ENCODE peak calls at places on chromosomes 1 and 21, in eight cellular contexts. One of them, this sample, is unnamed.
A peak's percentile ranks its signal among the peaks of the same experiment; 100 is the strongest.

GRCh38 chr21:34946385-34947121 is 102.5 kb downstream of the RUNX1 start:
- DNase-seq in T-helper 17 cell: no peak
- DNase-seq in brain pericyte: no peak
- DNase-seq in caudate nucleus: no peak
- DNase-seq in T-helper 1 cell: no peak
- DNase-seq in NCI-H446 treated with DMSO at 0.1 percent for 48 hours: no peak
- DNase-seq in left ventricle myocardium inferior: no peak
- DNase-seq in GM23248: no peak
- DNase-seq in this sample: no peak

GRCh38 chr1:6800728-6801127 is 15.5 kb downstream of the CAMTA1 start:
- DNase-seq in T-helper 17 cell: no peak
- DNase-seq in T-helper 1 cell: no peak
- DNase-seq in GM23248: peak; percentile 75
- DNase-seq in left ventricle myocardium inferior: no peak
- DNase-seq in brain pericyte: no peak
- DNase-seq in NCI-H446 treated with DMSO at 0.1 percent for 48 hours: no peak
- DNase-seq in caudate nucleus: no peak
- DNase-seq in this sample: no peak

GRCh38 chr1:151534662-151535278 is 5.3 kb upstream of the TUFT1 start:
- DNase-seq in NCI-H446 treated with DMSO at 0.1 percent for 48 hours: peak; percentile 11
- DNase-seq in GM23248: peak; percentile 81
- DNase-seq in T-helper 17 cell: peak; percentile 55
- DNase-seq in left ventricle myocardium inferior: peak; percentile 77
- DNase-seq in brain pericyte: no peak
- DNase-seq in T-helper 1 cell: peak; percentile 55
- DNase-seq in caudate nucleus: peak; percentile 20
- DNase-seq in this sample: peak; percentile 60

GRCh38 chr1:200877010-200877409 is 4.2 kb downstream of the GPR25 start:
- DNase-seq in GM23248: no peak
- DNase-seq in caudate nucleus: no peak
- DNase-seq in NCI-H446 treated with DMSO at 0.1 percent for 48 hours: no peak
- DNase-seq in brain pericyte: no peak
- DNase-seq in T-helper 1 cell: no peak
- DNase-seq in T-helper 17 cell: no peak
- DNase-seq in left ventricle myocardium inferior: no peak
- DNase-seq in this sample: no peak

GRCh38 chr21:8992731-8993174 is 1528.6 kb upstream of the TPTE start:
- DNase-seq in NCI-H446 treated with DMSO at 0.1 percent for 48 hours: no peak
- DNase-seq in brain pericyte: no peak
- DNase-seq in T-helper 17 cell: no peak
- DNase-seq in GM23248: no peak
- DNase-seq in T-helper 1 cell: no peak
- DNase-seq in left ventricle myocardium inferior: no peak
- DNase-seq in caudate nucleus: no peak
- DNase-seq in this sample: no peak

GRCh38 chr1:76640092-76640491 is 227.2 kb upstream of the ST6GALNAC5 start:
- DNase-seq in caudate nucleus: no peak
- DNase-seq in left ventricle myocardium inferior: no peak
- DNase-seq in GM23248: peak; percentile 80
- DNase-seq in brain pericyte: no peak
- DNase-seq in T-helper 1 cell: no peak
- DNase-seq in NCI-H446 treated with DMSO at 0.1 percent for 48 hours: no peak
- DNase-seq in T-helper 17 cell: no peak
- DNase-seq in this sample: no peak

GRCh38 chr1:244316986-244317655 is 134.6 kb downstream of the ADSS2 start:
- DNase-seq in T-helper 17 cell: no peak
- DNase-seq in left ventricle myocardium inferior: no peak
- DNase-seq in GM23248: no peak
- DNase-seq in caudate nucleus: no peak
- DNase-seq in brain pericyte: no peak
- DNase-seq in T-helper 1 cell: no peak
- DNase-seq in NCI-H446 treated with DMSO at 0.1 percent for 48 hours: no peak
- DNase-seq in this sample: no peak

GRCh38 chr21:28337319-28337718 is 655.4 kb downstream of the LTN1 start:
- DNase-seq in NCI-H446 treated with DMSO at 0.1 percent for 48 hours: peak; percentile 21
- DNase-seq in brain pericyte: peak; percentile 7
- DNase-seq in caudate nucleus: no peak
- DNase-seq in GM23248: peak; percentile 67
- DNase-seq in left ventricle myocardium inferior: no peak
- DNase-seq in T-helper 1 cell: no peak
- DNase-seq in T-helper 17 cell: no peak
- DNase-seq in this sample: peak; percentile 26

GRCh38 chr21:45991606-45992301 is 10.2 kb downstream of the COL6A1 start:
- DNase-seq in brain pericyte: no peak
- DNase-seq in left ventricle myocardium inferior: peak; percentile 12
- DNase-seq in T-helper 17 cell: peak; percentile 4
- DNase-seq in caudate nucleus: no peak
- DNase-seq in T-helper 1 cell: no peak
- DNase-seq in GM23248: peak; percentile 16
- DNase-seq in NCI-H446 treated with DMSO at 0.1 percent for 48 hours: no peak
- DNase-seq in this sample: no peak

GRCh38 chr1:200731654-200732332 is 6.9 kb upstream of the CAMSAP2 start:
- DNase-seq in GM23248: no peak
- DNase-seq in brain pericyte: no peak
- DNase-seq in NCI-H446 treated with DMSO at 0.1 percent for 48 hours: no peak
- DNase-seq in T-helper 17 cell: no peak
- DNase-seq in T-helper 1 cell: no peak
- DNase-seq in left ventricle myocardium inferior: no peak
- DNase-seq in caudate nucleus: no peak
- DNase-seq in this sample: no peak

GRCh38 chr1:39907532-39908453 is 6.1 kb upstream of the MYCL start:
- DNase-seq in T-helper 1 cell: no peak
- DNase-seq in NCI-H446 treated with DMSO at 0.1 percent for 48 hours: no peak
- DNase-seq in brain pericyte: no peak
- DNase-seq in caudate nucleus: no peak
- DNase-seq in GM23248: no peak
- DNase-seq in T-helper 17 cell: no peak
- DNase-seq in left ventricle myocardium inferior: no peak
- DNase-seq in this sample: no peak

GRCh38 chr1:53665996-53666395 is 73.0 kb downstream of the GLIS1 start:
- DNase-seq in left ventricle myocardium inferior: no peak
- DNase-seq in T-helper 17 cell: no peak
- DNase-seq in brain pericyte: no peak
- DNase-seq in T-helper 1 cell: no peak
- DNase-seq in GM23248: no peak
- DNase-seq in caudate nucleus: no peak
- DNase-seq in NCI-H446 treated with DMSO at 0.1 percent for 48 hours: no peak
- DNase-seq in this sample: no peak

GRCh38 chr1:15937706-15938168 is 38.2 kb downstream of the ZBTB17 start:
- DNase-seq in brain pericyte: no peak
- DNase-seq in T-helper 17 cell: no peak
- DNase-seq in GM23248: peak; percentile 64
- DNase-seq in T-helper 1 cell: no peak
- DNase-seq in left ventricle myocardium inferior: no peak
- DNase-seq in NCI-H446 treated with DMSO at 0.1 percent for 48 hours: no peak
- DNase-seq in caudate nucleus: no peak
- DNase-seq in this sample: no peak

GRCh38 chr1:173870252-173871075 is 2.3 kb downstream of the ZBTB37 start:
- DNase-seq in caudate nucleus: peak; percentile 1
- DNase-seq in GM23248: no peak
- DNase-seq in left ventricle myocardium inferior: no peak
- DNase-seq in T-helper 17 cell: no peak
- DNase-seq in NCI-H446 treated with DMSO at 0.1 percent for 48 hours: no peak
- DNase-seq in T-helper 1 cell: no peak
- DNase-seq in brain pericyte: no peak
- DNase-seq in this sample: no peak

GRCh38 chr1:111553199-111553598 is 49.8 kb upstream of the ADORA3 start:
- DNase-seq in GM23248: peak; percentile 89
- DNase-seq in caudate nucleus: no peak
- DNase-seq in NCI-H446 treated with DMSO at 0.1 percent for 48 hours: no peak
- DNase-seq in left ventricle myocardium inferior: no peak
- DNase-seq in brain pericyte: no peak
- DNase-seq in T-helper 17 cell: no peak
- DNase-seq in T-helper 1 cell: no peak
- DNase-seq in this sample: no peak

GRCh38 chr21:45021428-45022347 is 52.7 kb upstream of the ADARB1 start:
- DNase-seq in brain pericyte: no peak
- DNase-seq in NCI-H446 treated with DMSO at 0.1 percent for 48 hours: no peak
- DNase-seq in T-helper 1 cell: no peak
- DNase-seq in caudate nucleus: no peak
- DNase-seq in left ventricle myocardium inferior: no peak
- DNase-seq in GM23248: no peak
- DNase-seq in T-helper 17 cell: no peak
- DNase-seq in this sample: no peak

GRCh38 chr1:247121382-247121781 is 17.2 kb upstream of the ZNF669 start:
- DNase-seq in NCI-H446 treated with DMSO at 0.1 percent for 48 hours: no peak
- DNase-seq in T-helper 17 cell: no peak
- DNase-seq in left ventricle myocardium inferior: no peak
- DNase-seq in T-helper 1 cell: no peak
- DNase-seq in caudate nucleus: no peak
- DNase-seq in GM23248: no peak
- DNase-seq in brain pericyte: no peak
- DNase-seq in this sample: no peak

GRCh38 chr1:245356891-245357585 is 202.3 kb downstream of the KIF26B start:
- DNase-seq in caudate nucleus: no peak
- DNase-seq in NCI-H446 treated with DMSO at 0.1 percent for 48 hours: no peak
- DNase-seq in left ventricle myocardium inferior: no peak
- DNase-seq in T-helper 17 cell: no peak
- DNase-seq in GM23248: peak; percentile 58
- DNase-seq in brain pericyte: no peak
- DNase-seq in T-helper 1 cell: no peak
- DNase-seq in this sample: no peak

GRCh38 chr1:174642393-174642792 is 194.6 kb downstream of the GPR52 start:
- DNase-seq in T-helper 1 cell: no peak
- DNase-seq in left ventricle myocardium inferior: no peak
- DNase-seq in T-helper 17 cell: no peak
- DNase-seq in caudate nucleus: no peak
- DNase-seq in brain pericyte: no peak
- DNase-seq in GM23248: no peak
- DNase-seq in NCI-H446 treated with DMSO at 0.1 percent for 48 hours: no peak
- DNase-seq in this sample: no peak

GRCh38 chr1:68624233-68624632 is 127.4 kb upstream of the DEPDC1 start:
- DNase-seq in NCI-H446 treated with DMSO at 0.1 percent for 48 hours: peak; percentile 36
- DNase-seq in brain pericyte: no peak
- DNase-seq in left ventricle myocardium inferior: no peak
- DNase-seq in T-helper 1 cell: no peak
- DNase-seq in T-helper 17 cell: no peak
- DNase-seq in GM23248: peak; percentile 73
- DNase-seq in caudate nucleus: no peak
- DNase-seq in this sample: no peak

GRCh38 chr1:220344745-220345144 is 72.5 kb upstream of the RAB3GAP2 start:
- DNase-seq in T-helper 17 cell: no peak
- DNase-seq in T-helper 1 cell: no peak
- DNase-seq in left ventricle myocardium inferior: no peak
- DNase-seq in brain pericyte: no peak
- DNase-seq in caudate nucleus: no peak
- DNase-seq in NCI-H446 treated with DMSO at 0.1 percent for 48 hours: no peak
- DNase-seq in GM23248: no peak
- DNase-seq in this sample: no peak

GRCh38 chr1:58739851-58740466 is 40.1 kb upstream of the MYSM1 start:
- DNase-seq in NCI-H446 treated with DMSO at 0.1 percent for 48 hours: peak; percentile 29
- DNase-seq in brain pericyte: no peak
- DNase-seq in caudate nucleus: no peak
- DNase-seq in GM23248: peak; percentile 86
- DNase-seq in T-helper 17 cell: no peak
- DNase-seq in left ventricle myocardium inferior: no peak
- DNase-seq in T-helper 1 cell: no peak
- DNase-seq in this sample: peak; percentile 66

GRCh38 chr1:205483372-205483771 is 21.1 kb upstream of the CDK18 start:
- DNase-seq in caudate nucleus: no peak
- DNase-seq in brain pericyte: no peak
- DNase-seq in GM23248: no peak
- DNase-seq in left ventricle myocardium inferior: no peak
- DNase-seq in T-helper 1 cell: no peak
- DNase-seq in T-helper 17 cell: no peak
- DNase-seq in NCI-H446 treated with DMSO at 0.1 percent for 48 hours: no peak
- DNase-seq in this sample: no peak

GRCh38 chr21:42299324-42300044 is 15.7 kb downstream of the TFF3 start:
- DNase-seq in NCI-H446 treated with DMSO at 0.1 percent for 48 hours: no peak
- DNase-seq in left ventricle myocardium inferior: peak; percentile 63
- DNase-seq in T-helper 17 cell: no peak
- DNase-seq in caudate nucleus: no peak
- DNase-seq in brain pericyte: no peak
- DNase-seq in GM23248: no peak
- DNase-seq in T-helper 1 cell: no peak
- DNase-seq in this sample: no peak

GRCh38 chr1:200224315-200224714 is 185.5 kb downstream of the ZNF281 start:
- DNase-seq in GM23248: peak; percentile 93
- DNase-seq in NCI-H446 treated with DMSO at 0.1 percent for 48 hours: no peak
- DNase-seq in caudate nucleus: no peak
- DNase-seq in left ventricle myocardium inferior: no peak
- DNase-seq in T-helper 17 cell: no peak
- DNase-seq in brain pericyte: no peak
- DNase-seq in T-helper 1 cell: no peak
- DNase-seq in this sample: no peak

GRCh38 chr1:97820470-97821188 is 100.2 kb downstream of the DPYD start:
- DNase-seq in left ventricle myocardium inferior: no peak
- DNase-seq in brain pericyte: no peak
- DNase-seq in NCI-H446 treated with DMSO at 0.1 percent for 48 hours: peak; percentile 39
- DNase-seq in caudate nucleus: no peak
- DNase-seq in GM23248: peak; percentile 47
- DNase-seq in T-helper 17 cell: no peak
- DNase-seq in T-helper 1 cell: no peak
- DNase-seq in this sample: peak; percentile 40

GRCh38 chr1:226589008-226589733 is 40.6 kb downstream of the STUM start:
- DNase-seq in GM23248: peak; percentile 52
- DNase-seq in caudate nucleus: no peak
- DNase-seq in T-helper 17 cell: no peak
- DNase-seq in left ventricle myocardium inferior: no peak
- DNase-seq in NCI-H446 treated with DMSO at 0.1 percent for 48 hours: no peak
- DNase-seq in brain pericyte: no peak
- DNase-seq in T-helper 1 cell: no peak
- DNase-seq in this sample: no peak

GRCh38 chr1:244050835-244051444 is at the start of gene ZBTB18:
- DNase-seq in caudate nucleus: no peak
- DNase-seq in GM23248: peak; percentile 57
- DNase-seq in T-helper 1 cell: no peak
- DNase-seq in left ventricle myocardium inferior: peak; percentile 35
- DNase-seq in NCI-H446 treated with DMSO at 0.1 percent for 48 hours: peak; percentile 97
- DNase-seq in brain pericyte: peak; percentile 49
- DNase-seq in T-helper 17 cell: no peak
- DNase-seq in this sample: peak; percentile 8

GRCh38 chr1:2231667-2232254 is 3.6 kb downstream of the SKI start:
- DNase-seq in NCI-H446 treated with DMSO at 0.1 percent for 48 hours: no peak
- DNase-seq in T-helper 17 cell: peak; percentile 80
- DNase-seq in GM23248: peak; percentile 91
- DNase-seq in brain pericyte: no peak
- DNase-seq in T-helper 1 cell: peak; percentile 81
- DNase-seq in left ventricle myocardium inferior: peak; percentile 82
- DNase-seq in caudate nucleus: no peak
- DNase-seq in this sample: no peak

GRCh38 chr1:208150810-208151458 is 93.2 kb downstream of the PLXNA2 start:
- DNase-seq in T-helper 17 cell: no peak
- DNase-seq in GM23248: no peak
- DNase-seq in T-helper 1 cell: no peak
- DNase-seq in left ventricle myocardium inferior: no peak
- DNase-seq in brain pericyte: no peak
- DNase-seq in NCI-H446 treated with DMSO at 0.1 percent for 48 hours: no peak
- DNase-seq in caudate nucleus: no peak
- DNase-seq in this sample: no peak

GRCh38 chr1:19454265-19455198 is 30.8 kb downstream of the CAPZB start:
- DNase-seq in brain pericyte: no peak
- DNase-seq in NCI-H446 treated with DMSO at 0.1 percent for 48 hours: no peak
- DNase-seq in caudate nucleus: no peak
- DNase-seq in T-helper 17 cell: no peak
- DNase-seq in GM23248: peak; percentile 72
- DNase-seq in left ventricle myocardium inferior: no peak
- DNase-seq in T-helper 1 cell: no peak
- DNase-seq in this sample: no peak

GRCh38 chr1:86648255-86648654 is 56.1 kb upstream of the SH3GLB1 start:
- DNase-seq in GM23248: peak; percentile 82
- DNase-seq in NCI-H446 treated with DMSO at 0.1 percent for 48 hours: no peak
- DNase-seq in caudate nucleus: no peak
- DNase-seq in T-helper 1 cell: no peak
- DNase-seq in brain pericyte: no peak
- DNase-seq in left ventricle myocardium inferior: no peak
- DNase-seq in T-helper 17 cell: no peak
- DNase-seq in this sample: peak; percentile 71